ENCODE peak calls at places on chromosomes 3 and 15, in eight cellular contexts. One of them, this sample, is unnamed.
A peak's percentile ranks its signal among the peaks of the same experiment; 100 is the strongest.

GRCh38 chr3:141959531-141959920 is 83.1 kb downstream of the ATP1B3 start:
- DNase-seq in AG10803: no peak
- DNase-seq in HTR-8/SVneo: peak; percentile 23
- DNase-seq in HuH-7.5: no peak
- DNase-seq in epithelial cell of esophagus: peak; percentile 84
- DNase-seq in fibroblast of pulmonary artery: no peak
- DNase-seq in T-helper 1 cell: no peak
- DNase-seq in breast epithelium: no peak
- DNase-seq in this sample: no peak

GRCh38 chr3:133535971-133536634 is 37.4 kb upstream of the CDV3 start:
- DNase-seq in epithelial cell of esophagus: peak; percentile 89
- DNase-seq in HTR-8/SVneo: peak; percentile 49
- DNase-seq in AG10803: peak; percentile 89
- DNase-seq in HuH-7.5: peak; percentile 35
- DNase-seq in T-helper 1 cell: no peak
- DNase-seq in breast epithelium: no peak
- DNase-seq in fibroblast of pulmonary artery: peak; percentile 95
- DNase-seq in this sample: peak; percentile 96

GRCh38 chr3:142152349-142152748 is 3.0 kb upstream of the TFDP2 start:
- DNase-seq in HTR-8/SVneo: no peak
- DNase-seq in epithelial cell of esophagus: peak; percentile 20
- DNase-seq in HuH-7.5: peak; percentile 22
- DNase-seq in T-helper 1 cell: no peak
- DNase-seq in AG10803: no peak
- DNase-seq in fibroblast of pulmonary artery: no peak
- DNase-seq in breast epithelium: no peak
- DNase-seq in this sample: no peak

GRCh38 chr15:34847598-34847997 is 52.2 kb upstream of the ACTC1 start:
- DNase-seq in breast epithelium: no peak
- DNase-seq in T-helper 1 cell: no peak
- DNase-seq in AG10803: peak; percentile 8
- DNase-seq in epithelial cell of esophagus: no peak
- DNase-seq in fibroblast of pulmonary artery: peak; percentile 47
- DNase-seq in HTR-8/SVneo: no peak
- DNase-seq in HuH-7.5: no peak
- DNase-seq in this sample: peak; percentile 13

GRCh38 chr15:69067296-69067695 is 52.8 kb downstream of the NOX5 start:
- DNase-seq in HuH-7.5: no peak
- DNase-seq in epithelial cell of esophagus: no peak
- DNase-seq in HTR-8/SVneo: no peak
- DNase-seq in AG10803: peak; percentile 27
- DNase-seq in fibroblast of pulmonary artery: no peak
- DNase-seq in breast epithelium: no peak
- DNase-seq in T-helper 1 cell: no peak
- DNase-seq in this sample: no peak

GRCh38 chr3:34212671-34213070 is 414.2 kb downstream of the PDCD6IP start:
- DNase-seq in epithelial cell of esophagus: peak; percentile 46
- DNase-seq in breast epithelium: no peak
- DNase-seq in HTR-8/SVneo: no peak
- DNase-seq in fibroblast of pulmonary artery: peak; percentile 83
- DNase-seq in T-helper 1 cell: no peak
- DNase-seq in AG10803: peak; percentile 63
- DNase-seq in HuH-7.5: no peak
- DNase-seq in this sample: peak; percentile 52

GRCh38 chr15:48090666-48091065 is 30.1 kb upstream of the SLC24A5 start:
- DNase-seq in HuH-7.5: no peak
- DNase-seq in epithelial cell of esophagus: no peak
- DNase-seq in AG10803: no peak
- DNase-seq in breast epithelium: no peak
- DNase-seq in fibroblast of pulmonary artery: no peak
- DNase-seq in T-helper 1 cell: no peak
- DNase-seq in HTR-8/SVneo: no peak
- DNase-seq in this sample: no peak

GRCh38 chr15:85109333-85109732 is 127.7 kb downstream of the PDE8A start:
- DNase-seq in AG10803: no peak
- DNase-seq in HTR-8/SVneo: no peak
- DNase-seq in HuH-7.5: no peak
- DNase-seq in breast epithelium: no peak
- DNase-seq in epithelial cell of esophagus: no peak
- DNase-seq in T-helper 1 cell: no peak
- DNase-seq in fibroblast of pulmonary artery: no peak
- DNase-seq in this sample: no peak

GRCh38 chr15:70266412-70267089 is 168.8 kb upstream of the TLE3 start:
- DNase-seq in epithelial cell of esophagus: no peak
- DNase-seq in T-helper 1 cell: no peak
- DNase-seq in fibroblast of pulmonary artery: peak; percentile 91
- DNase-seq in breast epithelium: no peak
- DNase-seq in HTR-8/SVneo: no peak
- DNase-seq in AG10803: peak; percentile 12
- DNase-seq in HuH-7.5: no peak
- DNase-seq in this sample: peak; percentile 57

GRCh38 chr15:89419370-89419984 is 76.9 kb downstream of the RHCG start:
- DNase-seq in breast epithelium: no peak
- DNase-seq in HTR-8/SVneo: peak; percentile 60
- DNase-seq in HuH-7.5: peak; percentile 86
- DNase-seq in T-helper 1 cell: no peak
- DNase-seq in epithelial cell of esophagus: peak; percentile 61
- DNase-seq in AG10803: no peak
- DNase-seq in fibroblast of pulmonary artery: peak; percentile 52
- DNase-seq in this sample: peak; percentile 44

GRCh38 chr3:123773681-123774431 is 110.3 kb downstream of the MYLK start:
- DNase-seq in HTR-8/SVneo: no peak
- DNase-seq in fibroblast of pulmonary artery: no peak
- DNase-seq in AG10803: peak; percentile 98
- DNase-seq in HuH-7.5: no peak
- DNase-seq in T-helper 1 cell: no peak
- DNase-seq in epithelial cell of esophagus: no peak
- DNase-seq in breast epithelium: no peak
- DNase-seq in this sample: peak; percentile 66

GRCh38 chr3:4732974-4733373 is 239.8 kb downstream of the ITPR1 start:
- DNase-seq in breast epithelium: no peak
- DNase-seq in AG10803: no peak
- DNase-seq in HTR-8/SVneo: no peak
- DNase-seq in fibroblast of pulmonary artery: no peak
- DNase-seq in HuH-7.5: no peak
- DNase-seq in epithelial cell of esophagus: no peak
- DNase-seq in T-helper 1 cell: no peak
- DNase-seq in this sample: no peak

GRCh38 chr15:31551323-31551722 is 224.7 kb downstream of the KLF13 start:
- DNase-seq in HTR-8/SVneo: no peak
- DNase-seq in breast epithelium: no peak
- DNase-seq in AG10803: no peak
- DNase-seq in epithelial cell of esophagus: peak; percentile 28
- DNase-seq in T-helper 1 cell: no peak
- DNase-seq in fibroblast of pulmonary artery: no peak
- DNase-seq in HuH-7.5: no peak
- DNase-seq in this sample: no peak

This sample was measured in cardiac fibroblast.